ENCODE peak calls at places on chromosome 22, in seven cellular contexts. One of them, this sample, is unnamed.

GRCh38 chr22:21816787-21817496 is 50.5 kb downstream of the MAPK1 start:
- DNase-seq in RCC 7860: peak
- DNase-seq in WTC11: no peak
- DNase-seq in HCT116: no peak
- DNase-seq in AG08396: peak
- DNase-seq in NCI-H510A treated with DMSO at 0.1 percent for 48 hours: peak
- DNase-seq in nucleus accumbens: no peak
- DNase-seq in this sample: peak

GRCh38 chr22:43398246-43398645 is 13.6 kb upstream of the MPPED1 start:
- DNase-seq in RCC 7860: no peak
- DNase-seq in WTC11: no peak
- DNase-seq in HCT116: no peak
- DNase-seq in AG08396: no peak
- DNase-seq in NCI-H510A treated with DMSO at 0.1 percent for 48 hours: no peak
- DNase-seq in nucleus accumbens: no peak
- DNase-seq in this sample: no peak

GRCh38 chr22:36587289-36588154 is 58.6 kb upstream of the EIF3D start:
- DNase-seq in RCC 7860: no peak
- DNase-seq in WTC11: no peak
- DNase-seq in HCT116: no peak
- DNase-seq in AG08396: peak
- DNase-seq in NCI-H510A treated with DMSO at 0.1 percent for 48 hours: no peak
- DNase-seq in nucleus accumbens: no peak
- DNase-seq in this sample: no peak

GRCh38 chr22:45907996-45908395 is 69.0 kb downstream of the WNT7B start:
- DNase-seq in RCC 7860: no peak
- DNase-seq in WTC11: no peak
- DNase-seq in HCT116: no peak
- DNase-seq in AG08396: no peak
- DNase-seq in NCI-H510A treated with DMSO at 0.1 percent for 48 hours: no peak
- DNase-seq in nucleus accumbens: no peak
- DNase-seq in this sample: no peak

GRCh38 chr22:28826921-28827320 is 26.6 kb upstream of the XBP1 start:
- DNase-seq in RCC 7860: no peak
- DNase-seq in WTC11: no peak
- DNase-seq in HCT116: no peak
- DNase-seq in AG08396: no peak
- DNase-seq in NCI-H510A treated with DMSO at 0.1 percent for 48 hours: no peak
- DNase-seq in nucleus accumbens: no peak
- DNase-seq in this sample: no peak

GRCh38 chr22:34414467-34415440 is 494.5 kb upstream of the LARGE1 start:
- DNase-seq in RCC 7860: peak
- DNase-seq in WTC11: peak
- DNase-seq in HCT116: peak
- DNase-seq in AG08396: no peak
- DNase-seq in NCI-H510A treated with DMSO at 0.1 percent for 48 hours: peak
- DNase-seq in nucleus accumbens: no peak
- DNase-seq in this sample: peak

GRCh38 chr22:49907807-49908206 is 10.4 kb downstream of the ALG12 start:
- DNase-seq in RCC 7860: no peak
- DNase-seq in WTC11: no peak
- DNase-seq in HCT116: no peak
- DNase-seq in AG08396: no peak
- DNase-seq in NCI-H510A treated with DMSO at 0.1 percent for 48 hours: no peak
- DNase-seq in nucleus accumbens: no peak
- DNase-seq in this sample: no peak

GRCh38 chr22:39947488-39948216 is 12.5 kb upstream of the TMA7B start:
- DNase-seq in RCC 7860: no peak
- DNase-seq in WTC11: no peak
- DNase-seq in HCT116: no peak
- DNase-seq in AG08396: no peak
- DNase-seq in NCI-H510A treated with DMSO at 0.1 percent for 48 hours: peak
- DNase-seq in nucleus accumbens: no peak
- DNase-seq in this sample: no peak

GRCh38 chr22:46580940-46581579 is 39.1 kb upstream of the GRAMD4 start:
- DNase-seq in RCC 7860: no peak
- DNase-seq in WTC11: no peak
- DNase-seq in HCT116: no peak
- DNase-seq in AG08396: no peak
- DNase-seq in NCI-H510A treated with DMSO at 0.1 percent for 48 hours: no peak
- DNase-seq in nucleus accumbens: no peak
- DNase-seq in this sample: no peak

GRCh38 chr22:44702479-44703219 is 645 bp downstream of the PRR5 start:
- DNase-seq in RCC 7860: no peak
- DNase-seq in WTC11: peak
- DNase-seq in HCT116: no peak
- DNase-seq in AG08396: peak
- DNase-seq in NCI-H510A treated with DMSO at 0.1 percent for 48 hours: no peak
- DNase-seq in nucleus accumbens: no peak
- DNase-seq in this sample: no peak

GRCh38 chr22:46241397-46242007 is 8.6 kb downstream of the CDPF1 start:
- DNase-seq in RCC 7860: no peak
- DNase-seq in WTC11: no peak
- DNase-seq in HCT116: no peak
- DNase-seq in AG08396: no peak
- DNase-seq in NCI-H510A treated with DMSO at 0.1 percent for 48 hours: no peak
- DNase-seq in nucleus accumbens: no peak
- DNase-seq in this sample: no peak

GRCh38 chr22:37716708-37717107 is 19.9 kb downstream of the TRIOBP start:
- DNase-seq in RCC 7860: no peak
- DNase-seq in WTC11: no peak
- DNase-seq in HCT116: no peak
- DNase-seq in AG08396: no peak
- DNase-seq in NCI-H510A treated with DMSO at 0.1 percent for 48 hours: no peak
- DNase-seq in nucleus accumbens: no peak
- DNase-seq in this sample: no peak

GRCh38 chr22:27487600-27488450 is 313.7 kb downstream of the MN1 start:
- DNase-seq in RCC 7860: no peak
- DNase-seq in WTC11: no peak
- DNase-seq in HCT116: no peak
- DNase-seq in AG08396: peak
- DNase-seq in NCI-H510A treated with DMSO at 0.1 percent for 48 hours: no peak
- DNase-seq in nucleus accumbens: no peak
- DNase-seq in this sample: no peak

GRCh38 chr22:40415531-40416266 is 45.3 kb downstream of the SGSM3 start:
- DNase-seq in RCC 7860: no peak
- DNase-seq in WTC11: no peak
- DNase-seq in HCT116: no peak
- DNase-seq in AG08396: no peak
- DNase-seq in NCI-H510A treated with DMSO at 0.1 percent for 48 hours: peak
- DNase-seq in nucleus accumbens: no peak
- DNase-seq in this sample: no peak

GRCh38 chr22:26585104-26585790 is 4.7 kb downstream of the TPST2 start:
- DNase-seq in RCC 7860: peak
- DNase-seq in WTC11: no peak
- DNase-seq in HCT116: no peak
- DNase-seq in AG08396: peak
- DNase-seq in NCI-H510A treated with DMSO at 0.1 percent for 48 hours: no peak
- DNase-seq in nucleus accumbens: no peak
- DNase-seq in this sample: no peak

This sample was measured in globus pallidus.